ENCODE peak calls at places on chromosome 4, in four cellular contexts. I is GM12878, E is K562, U is WTC11. T is an unnamed sample.

GRCh38 chr4:174855043-174855442 is 26.0 kb upstream of the GLRA3 start:
- DNase-seq in I (no peak), E (no peak), U (peak), T (no peak)

GRCh38 chr4:98092833-98093439 is 50.3 kb downstream of the STPG2 start:
- DNase-seq in E (peak), U (no peak), I (no peak), T (no peak)

GRCh38 chr4:140309124-140309870 is 64.1 kb upstream of the SCOC start:
- DNase-seq in U (peak), E (no peak), I (no peak), T (no peak)

GRCh38 chr4:158239196-158239595 is 28.9 kb downstream of the TMEM144 start:
- DNase-seq in I (no peak), E (no peak), U (no peak), T (no peak)

GRCh38 chr4:185242749-185243533 is 33.5 kb downstream of the SNX25 start:
- DNase-seq in E (no peak), I (no peak), U (no peak), T (no peak)

GRCh38 chr4:80492761-80493160 is 157.2 kb downstream of the CFAP299 start:
- DNase-seq in E (peak), I (no peak), U (no peak), T (no peak)

GRCh38 chr4:83010522-83011318 is at the start of gene LIN54:
- DNase-seq in I (no peak), E (peak), U (peak), T (peak)

GRCh38 chr4:83232087-83232486 is 52.5 kb downstream of the COQ2 start:
- DNase-seq in I (no peak), E (no peak), U (no peak), T (no peak)

GRCh38 chr4:96108146-96108545 is 268.3 kb downstream of the PDHA2 start:
- DNase-seq in I (no peak), E (no peak), U (no peak), T (no peak)
- TF ChIP-seq USF1 in I (no peak), E (no peak), U (no peak), T (no peak)

DNA sequence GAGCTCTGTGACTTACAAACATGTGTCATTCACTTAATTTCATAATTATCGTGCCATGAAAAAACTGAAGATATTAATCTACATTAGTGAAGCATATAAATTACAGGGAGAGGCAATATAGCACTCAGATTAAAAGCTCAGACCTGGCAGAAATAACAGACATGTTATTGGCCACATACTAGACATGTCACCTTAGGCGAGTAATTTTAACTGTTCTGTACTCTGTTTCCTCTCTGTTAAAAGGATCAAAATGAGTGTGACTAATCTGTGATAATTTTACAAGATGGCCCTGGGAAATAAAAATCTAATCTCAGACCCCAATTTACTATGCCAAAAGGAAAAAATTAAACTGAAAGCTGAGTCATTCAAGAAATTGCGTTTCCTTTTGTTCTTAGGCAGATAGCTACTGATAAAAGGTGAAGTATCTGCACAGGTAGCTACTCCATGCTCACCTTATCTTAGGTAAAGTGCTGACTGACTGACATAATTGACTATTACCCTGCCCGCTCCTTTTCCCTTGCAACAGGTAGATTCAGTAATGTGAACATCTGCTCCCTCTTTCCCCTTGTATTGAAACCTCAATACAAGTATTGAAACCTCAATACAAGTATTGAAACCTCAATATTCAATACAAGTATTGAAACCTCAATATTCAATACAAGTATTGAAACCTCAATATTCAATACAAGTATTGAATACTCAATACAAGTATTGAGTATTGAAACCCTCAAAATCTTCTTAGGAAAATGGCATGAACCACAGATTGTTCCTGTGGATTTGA is 33.2 kb downstream of the RELL1 start:
- DNase-seq in U (no peak), I (no peak), E (no peak), T (no peak)
- TF ChIP-seq USF1 in U (no peak), I (no peak), E (no peak), T (no peak)

DNA sequence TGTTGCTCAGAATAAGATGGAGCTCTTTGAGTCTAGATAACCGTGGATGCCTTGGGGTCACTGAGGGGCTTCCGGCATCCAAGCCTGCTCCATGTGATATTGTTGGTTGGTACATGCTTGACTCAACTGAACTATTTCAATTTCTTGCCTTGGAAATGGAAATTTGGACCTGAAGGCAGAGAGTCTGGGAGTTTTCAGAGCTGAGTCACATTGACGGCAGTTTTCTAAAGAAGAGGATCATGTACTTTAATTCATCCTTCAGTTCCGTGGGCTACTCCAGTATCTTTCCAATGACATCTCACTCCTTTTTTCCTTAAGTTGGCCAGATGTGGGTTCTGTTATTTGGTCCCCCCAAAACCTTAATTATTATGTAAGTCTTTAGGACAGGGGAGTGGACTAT is 100.5 kb downstream of the MFAP3L start:
- DNase-seq in I (no peak), U (no peak), E (no peak), T (no peak)
- TF ChIP-seq USF1 in I (no peak), U (no peak), E (no peak), T (no peak)

GRCh38 chr4:153750197-153750817 is 9.5 kb downstream of the RNF175 start:
- DNase-seq in U (peak), I (peak), E (peak), T (peak)
- TF ChIP-seq USF1 in U (no peak), I (no peak), E (no peak), T (no peak)

GRCh38 chr4:10861036-10861435 is 176.5 kb upstream of the CLNK start:
- DNase-seq in I (no peak), E (no peak), U (no peak), T (no peak)

DNA sequence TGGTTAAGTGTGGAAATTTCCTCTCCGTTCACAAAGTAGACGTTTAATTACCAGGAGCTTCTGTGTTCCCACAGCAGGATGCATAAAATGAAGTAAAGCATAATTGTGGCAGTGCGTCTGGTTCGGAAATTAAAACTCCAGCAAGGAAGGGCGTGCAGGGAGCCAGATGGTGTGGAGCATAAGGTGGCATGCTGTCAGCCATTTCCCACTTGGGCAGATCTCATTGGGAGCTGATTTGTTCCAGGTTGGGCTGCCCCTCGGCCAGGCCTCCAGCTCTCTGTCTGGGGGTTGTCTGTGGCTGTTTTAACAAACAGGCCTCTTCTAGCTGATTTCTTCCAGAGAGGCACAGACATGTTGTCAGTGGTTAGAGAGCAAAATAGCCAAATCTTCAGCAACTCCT is 182.1 kb upstream of the CLNK start:
- DNase-seq in E (no peak), I (no peak), U (no peak), T (no peak)
- TF ChIP-seq USF1 in E (no peak), I (no peak), U (no peak), T (no peak)

T was measured in SK-N-SH.